ENCODE peak calls at places on chromosomes 12 and 14, in five cellular contexts. W is A549, B is suprapubic skin, D is body of pancreas, V is breast epithelium. P is an unnamed sample.
A peak's percentile ranks its signal among the peaks of the same experiment; 100 is the strongest.

GRCh38 chr14:53306926-53307325 is 153.8 kb upstream of the DDHD1 start:
- DNase-seq in W (no peak), B (no peak), D (no peak), V (no peak), P (no peak)

GRCh38 chr14:95774265-95775160 is 60.6 kb upstream of the TCL1A start:
- DNase-seq in W (peak; percentile 57), B (no peak), D (peak; percentile 72), V (peak; percentile 55), P (peak; percentile 42)

GRCh38 chr14:23160924-23161522 is 22.4 kb downstream of the SLC7A8 start:
- DNase-seq in W (peak; percentile 11), B (no peak), D (peak; percentile 56), V (peak; percentile 65), P (peak; percentile 84)

GRCh38 chr12:63917864-63918742 is 73.6 kb downstream of the SRGAP1 start:
- DNase-seq in W (peak; percentile 97), B (no peak), D (no peak), V (no peak), P (peak; percentile 90)

GRCh38 chr14:33359288-33359881 is 420.7 kb downstream of the NPAS3 start:
- DNase-seq in W (no peak), B (no peak), D (no peak), V (no peak), P (no peak)

GRCh38 chr12:95874452-95874851 is 15.7 kb downstream of the SNRPF start:
- DNase-seq in W (no peak), B (no peak), D (no peak), V (no peak), P (no peak)

GRCh38 chr12:96886998-96887677 is 19.9 kb upstream of the NEDD1 start:
- DNase-seq in W (no peak), B (no peak), D (no peak), V (no peak), P (no peak)

GRCh38 chr14:61444215-61444768 is 122.9 kb downstream of the PRKCH start:
- DNase-seq in W (no peak), B (no peak), D (no peak), V (no peak), P (no peak)

GRCh38 chr12:122111070-122111750 is 32.7 kb downstream of the MLXIP start:
- DNase-seq in W (no peak), B (no peak), D (no peak), V (no peak), P (peak; percentile 53)

GRCh38 chr14:101992708-101993107 is 28.3 kb downstream of the DYNC1H1 start:
- DNase-seq in W (no peak), B (no peak), D (no peak), V (no peak), P (no peak)

GRCh38 chr14:101254805-101255764 is 306.2 kb upstream of the DIO3 start:
- DNase-seq in W (no peak), B (no peak), D (no peak), V (no peak), P (no peak)

GRCh38 chr12:92943482-92944250 is 14.6 kb upstream of the EEA1 start:
- DNase-seq in W (no peak), B (no peak), D (no peak), V (no peak), P (no peak)

GRCh38 chr14:53391631-53392030 is 238.5 kb upstream of the DDHD1 start:
- DNase-seq in W (no peak), B (no peak), D (no peak), V (no peak), P (peak; percentile 80)

GRCh38 chr12:129073157-129073915 is 220.1 kb downstream of the GLT1D1 start:
- DNase-seq in W (no peak), B (no peak), D (no peak), V (no peak), P (no peak)

GRCh38 chr12:120468271-120468845 is 1.2 kb downstream of the SRSF9 start:
- DNase-seq in W (peak; percentile 55), B (no peak), D (peak; percentile 43), V (no peak), P (peak; percentile 36)

GRCh38 chr14:101929946-101930345 is 34.4 kb upstream of the DYNC1H1 start:
- DNase-seq in W (no peak), B (no peak), D (no peak), V (no peak), P (no peak)

GRCh38 chr14:65280653-65281052 is 131.9 kb upstream of the FUT8 start:
- DNase-seq in W (no peak), B (no peak), D (no peak), V (no peak), P (no peak)

GRCh38 chr12:6987956-6988573 is 17.4 kb downstream of the EMG1 start:
- DNase-seq in W (no peak), B (no peak), D (peak; percentile 84), V (peak; percentile 83), P (no peak)

GRCh38 chr12:53751336-53752191 is at the start of gene CISTR:
- DNase-seq in W (no peak), B (no peak), D (no peak), V (no peak), P (no peak)

GRCh38 chr14:76084374-76084773 is 67.3 kb upstream of the GPATCH2L start:
- DNase-seq in W (no peak), B (no peak), D (no peak), V (no peak), P (no peak)

GRCh38 chr12:108690191-108690518 is 41.2 kb downstream of the CORO1C start:
- DNase-seq in W (no peak), B (no peak), D (no peak), V (no peak), P (no peak)
- H3K27ac ChIP-seq in W (peak overlapping the region; percentile 91), B (peak overlapping the region; percentile 91), D (peak overlapping the region; percentile 35), V (peak overlapping the region; percentile 97), P (peak overlapping the region; percentile 58)

GRCh38 chr12:125346361-125346760 is 281.1 kb downstream of the AACS start:
- DNase-seq in W (no peak), B (no peak), D (no peak), V (no peak), P (no peak)
- TF ChIP-seq CTCF in W (no peak), B (no peak), D (no peak), V (no peak), P (no peak)

GRCh38 chr12:15830538-15830937 is 41.4 kb upstream of the EPS8 start:
- DNase-seq in W (no peak), B (no peak), D (no peak), V (no peak), P (no peak)
- H3K27ac ChIP-seq in W (no peak overlapping the region), B (no peak overlapping the region), D (no peak overlapping the region), V (peak overlapping the region; percentile 26), P (no peak overlapping the region)

DNA sequence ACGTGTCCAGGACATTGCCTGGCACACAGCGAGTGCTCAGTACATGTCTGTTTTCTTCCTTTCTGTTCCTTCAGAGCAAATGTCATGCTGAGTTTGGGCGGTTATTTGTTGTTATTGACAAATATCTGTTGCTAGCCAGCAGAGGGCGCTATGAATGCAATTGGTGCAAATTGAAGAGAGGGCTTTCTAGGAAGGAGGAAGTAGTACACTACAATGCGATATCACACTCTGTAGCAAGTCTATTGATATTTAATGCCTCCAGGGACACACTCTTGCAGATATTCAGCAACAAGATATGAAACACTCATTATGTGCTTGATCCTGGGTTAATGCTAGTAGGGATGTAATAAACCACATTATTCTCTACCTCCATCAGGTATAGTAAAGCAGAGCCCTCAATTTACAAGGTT is 267.3 kb upstream of the SRRM4 start:
- DNase-seq in W (peak; percentile 60), B (no peak), D (peak; percentile 19), V (no peak), P (no peak)
- TF ChIP-seq CTCF in W (peak; percentile 33), B (no peak), D (peak; percentile 34), V (no peak), P (peak; percentile 36)

P was measured in RWPE1.